ENCODE peak calls at places on chromosome 18, in eight cellular contexts. Z, O, Q, W, V, P, S and X are unnamed samples.

GRCh38 chr18:60130289-60130688 is 230.5 kb downstream of the PMAIP1 start:
- DNase-seq in Z (no peak), O (no peak), Q (no peak), W (no peak), V (no peak), P (no peak), S (no peak), X (no peak)

GRCh38 chr18:76383636-76384035 is 111.4 kb downstream of the ZNF516 start:
- DNase-seq in Z (no peak), O (peak; percentile 51), Q (no peak), W (peak; percentile 13), V (no peak), P (no peak), S (no peak), X (no peak)

GRCh38 chr18:32326450-32327309 is 136.8 kb downstream of the MEP1B start:
- DNase-seq in Z (no peak), O (no peak), Q (no peak), W (no peak), V (no peak), P (no peak), S (no peak), X (no peak)

GRCh38 chr18:79100944-79101343 is 31.8 kb downstream of the ATP9B start:
- DNase-seq in Z (no peak), O (no peak), Q (no peak), W (no peak), V (no peak), P (no peak), S (no peak), X (no peak)

GRCh38 chr18:76398899-76399612 is 96.0 kb downstream of the ZNF516 start:
- DNase-seq in Z (peak; percentile 84), O (no peak), Q (peak; percentile 54), W (peak; percentile 92), V (peak; percentile 77), P (peak; percentile 83), S (peak; percentile 66), X (peak; percentile 62)

GRCh38 chr18:47180765-47181164 is 4.6 kb upstream of the IER3IP1 start:
- DNase-seq in Z (no peak), O (no peak), Q (no peak), W (no peak), V (no peak), P (no peak), S (no peak), X (no peak)

GRCh38 chr18:44759925-44760342 is 79.2 kb downstream of the SETBP1 start:
- DNase-seq in Z (no peak), O (no peak), Q (no peak), W (no peak), V (no peak), P (no peak), S (no peak), X (no peak)

GRCh38 chr18:49189772-49190171 is 239.0 kb upstream of the SMAD7 start:
- DNase-seq in Z (no peak), O (no peak), Q (no peak), W (no peak), V (no peak), P (no peak), S (no peak), X (no peak)

GRCh38 chr18:75128911-75129716 is 79.8 kb downstream of the PTGR3 start:
- DNase-seq in Z (no peak), O (no peak), Q (no peak), W (no peak), V (no peak), P (no peak), S (no peak), X (no peak)

GRCh38 chr18:56139792-56140254 is 498.6 kb downstream of the TXNL1 start:
- DNase-seq in Z (peak; percentile 24), O (no peak), Q (no peak), W (peak; percentile 62), V (no peak), P (peak; percentile 51), S (no peak), X (no peak)

GRCh38 chr18:22434973-22435608 is 17.4 kb upstream of the CTAGE1 start:
- DNase-seq in Z (no peak), O (no peak), Q (no peak), W (no peak), V (no peak), P (no peak), S (peak; percentile 53), X (no peak)

GRCh38 chr18:57715671-57716070 is 87.4 kb downstream of the ATP8B1 start:
- DNase-seq in Z (no peak), O (no peak), Q (no peak), W (no peak), V (no peak), P (no peak), S (no peak), X (no peak)

GRCh38 chr18:10194592-10194991 is 259.8 kb upstream of the APCDD1 start:
- DNase-seq in Z (no peak), O (no peak), Q (no peak), W (no peak), V (no peak), P (no peak), S (no peak), X (no peak)

GRCh38 chr18:45374878-45375630 is 240.2 kb upstream of the SLC14A2 start:
- DNase-seq in Z (no peak), O (no peak), Q (no peak), W (no peak), V (no peak), P (no peak), S (no peak), X (no peak)

GRCh38 chr18:25592804-25593360 is 240.9 kb upstream of the ZNF521 start:
- DNase-seq in Z (no peak), O (no peak), Q (no peak), W (no peak), V (no peak), P (no peak), S (peak; percentile 8), X (no peak)

GRCh38 chr18:56043691-56044090 is 455.7 kb upstream of the TCF4 start:
- DNase-seq in Z (no peak), O (no peak), Q (no peak), W (no peak), V (no peak), P (no peak), S (peak; percentile 70), X (no peak)

GRCh38 chr18:69217271-69217670 is 183.4 kb upstream of the DOK6 start:
- DNase-seq in Z (no peak), O (no peak), Q (no peak), W (no peak), V (no peak), P (no peak), S (no peak), X (no peak)

GRCh38 chr18:69987870-69988269 is 40.2 kb upstream of the CD226 start:
- DNase-seq in Z (no peak), O (no peak), Q (no peak), W (no peak), V (no peak), P (no peak), S (no peak), X (no peak)

GRCh38 chr18:22559414-22560282 is 141.9 kb upstream of the CTAGE1 start:
- DNase-seq in Z (peak; percentile 74), O (no peak), Q (no peak), W (peak; percentile 77), V (peak; percentile 50), P (peak; percentile 78), S (peak; percentile 84), X (no peak)

GRCh38 chr18:5892772-5893431 is 2.4 kb downstream of the TMEM200C start:
- DNase-seq in Z (no peak), O (no peak), Q (no peak), W (no peak), V (no peak), P (no peak), S (no peak), X (no peak)

GRCh38 chr18:5895886-5896740 is 791 bp upstream of the TMEM200C start:
- DNase-seq in Z (peak; percentile 36), O (no peak), Q (no peak), W (peak; percentile 40), V (no peak), P (peak; percentile 18), S (no peak), X (no peak)

GRCh38 chr18:5894613-5895299 is 566 bp downstream of the TMEM200C start:
- DNase-seq in Z (peak; percentile 13), O (no peak), Q (no peak), W (no peak), V (no peak), P (peak; percentile 12), S (no peak), X (no peak)

GRCh38 chr18:5895300-5895885 is at the start of gene TMEM200C:
- DNase-seq in Z (peak; percentile 19), O (no peak), Q (no peak), W (peak; percentile 23), V (no peak), P (peak; percentile 18), S (no peak), X (no peak)

DNA sequence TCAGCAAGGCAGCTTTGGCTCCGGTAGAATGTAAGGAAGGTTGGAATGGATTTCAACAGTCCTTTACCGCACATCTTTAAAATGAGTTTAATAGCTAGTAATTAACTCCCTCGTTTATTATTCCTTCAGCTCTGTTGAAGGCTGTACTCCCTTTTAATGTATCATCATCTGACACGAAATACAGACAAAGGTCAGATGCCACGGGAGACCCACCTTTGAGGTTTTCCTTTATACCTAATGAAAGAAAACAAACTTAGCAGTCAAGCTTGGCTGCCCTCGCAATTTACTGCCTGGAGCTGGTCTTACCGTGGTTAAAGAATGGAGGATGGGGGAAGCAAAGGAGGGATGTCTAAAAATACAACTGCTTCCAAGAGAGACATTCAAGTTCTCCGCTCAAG is 1.1 kb downstream of the TMEM200C start:
- DNase-seq in Z (no peak), O (no peak), Q (no peak), W (no peak), V (no peak), P (no peak), S (no peak), X (no peak)
- H3K4me1 ChIP-seq in Z (peaks cover 42% of the 10 kb centered on the region), O (no peaks in the 10 kb centered on the region), Q (peaks cover 3% of the 10 kb centered on the region), W (peaks cover 11% of the 10 kb centered on the region), V (peaks cover 6% of the 10 kb centered on the region), P (peaks cover 28% of the 10 kb centered on the region), S (peaks cover 3% of the 10 kb centered on the region), X (no peaks in the 10 kb centered on the region)

DNA sequence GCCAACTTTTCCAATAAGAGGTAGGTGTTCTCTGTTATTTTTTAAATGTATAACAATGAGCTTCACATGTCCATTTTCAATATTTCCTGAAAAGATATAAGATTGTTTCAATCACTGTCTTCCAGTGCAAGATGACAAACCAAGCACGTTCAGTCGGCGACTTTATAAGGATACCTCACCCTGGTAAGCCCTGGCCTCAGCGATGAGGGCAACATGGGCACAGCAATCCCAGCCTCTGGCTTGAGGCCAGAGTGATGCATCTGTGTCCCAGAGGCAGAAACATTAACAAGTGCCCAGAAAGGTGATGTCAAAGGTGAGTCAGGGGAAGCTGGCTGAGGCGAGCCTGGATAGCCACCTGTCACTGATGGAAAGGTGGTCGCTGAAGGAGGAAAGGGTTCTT is 65.7 kb downstream of the FBXO15 start:
- DNase-seq in Z (no peak), O (no peak), Q (no peak), W (no peak), V (no peak), P (no peak), S (no peak), X (no peak)
- H3K27ac ChIP-seq in Z (no peak overlapping the region), O (no peak overlapping the region), Q (no peak overlapping the region), W (no peak overlapping the region), V (no peak overlapping the region), P (no peak overlapping the region), S (no peak overlapping the region), X (no peak overlapping the region)

GRCh38 chr18:3261393-3262233 is at the start of gene MYL12B:
- DNase-seq in Z (peak; percentile 82), O (peak; percentile 81), Q (peak; percentile 79), W (peak; percentile 80), V (peak; percentile 43), P (peak; percentile 82), S (peak; percentile 80), X (peak; percentile 91)
- H3K4me1 ChIP-seq in Z (peaks cover 65% of the 10 kb centered on the region), O (peaks cover 35% of the 10 kb centered on the region), Q (peaks cover 28% of the 10 kb centered on the region), W (peaks cover 5% of the 10 kb centered on the region), V (peaks cover 42% of the 10 kb centered on the region), P (peaks cover 97% of the 10 kb centered on the region), S (peaks cover 36% of the 10 kb centered on the region), X (peaks cover 81% of the 10 kb centered on the region)

GRCh38 chr18:12652861-12653401 is 5.0 kb downstream of the SPIRE1 start:
- DNase-seq in Z (no peak), O (no peak), Q (no peak), W (no peak), V (no peak), P (no peak), S (peak; percentile 34), X (no peak)
- H3K27ac ChIP-seq in Z (no peak overlapping the region), O (peak overlapping the region; percentile 5), Q (no peak overlapping the region), W (no peak overlapping the region), V (no peak overlapping the region), P (peak overlapping the region; percentile 60), S (no peak overlapping the region), X (no peak overlapping the region)